ENCODE peak calls at places on chromosomes 1 and 21, in ten cellular contexts. Q is psoas muscle, K is keratinocyte, T is tibial nerve, P is heart left ventricle, V is IMR-90, M is pancreas, G is GM23338, Y is ovary, N is K562. H is an unnamed sample.

GRCh38 chr1:51679435-51679834 is 62.5 kb downstream of the OSBPL9 start:
- DNase-seq in G (no peak), M (no peak), K (no peak), Q (no peak), T (no peak), N (no peak), V (peak; percentile 64), Y (no peak), P (no peak), H (no peak)

GRCh38 chr1:75198163-75198562 is 64.0 kb downstream of the LHX8 start:
- DNase-seq in M (no peak), G (no peak), Q (no peak), V (no peak), P (no peak), K (no peak), N (no peak), Y (no peak), T (no peak), H (no peak)

GRCh38 chr1:17581389-17582123 is 42.1 kb downstream of the ARHGEF10L start:
- DNase-seq in G (no peak), V (no peak), N (no peak), Q (no peak), P (no peak), K (no peak), Y (no peak), T (no peak), M (no peak), H (peak; percentile 81)

GRCh38 chr1:39391741-39392679 is 99.4 kb upstream of the BMP8A start:
- DNase-seq in G (peak; percentile 37), K (no peak), V (peak; percentile 90), Q (no peak), T (no peak), N (peak; percentile 82), M (no peak), P (peak; percentile 68), Y (no peak), H (no peak)

GRCh38 chr1:167717351-167717750 is 4.4 kb upstream of the MPZL1 start:
- DNase-seq in T (no peak), Q (no peak), Y (no peak), G (no peak), P (no peak), N (no peak), K (no peak), M (no peak), V (peak; percentile 64), H (no peak)

GRCh38 chr1:162213281-162213909 is 143.9 kb downstream of the NOS1AP start:
- DNase-seq in Q (peak; percentile 59), V (peak; percentile 2), K (no peak), P (peak; percentile 62), T (peak; percentile 31), G (peak; percentile 59), N (no peak), M (peak; percentile 71), Y (peak; percentile 39), H (peak; percentile 94)

GRCh38 chr1:30888391-30888790 is 20.2 kb downstream of the SDC3 start:
- DNase-seq in V (peak; percentile 96), N (peak; percentile 58), G (no peak), P (peak; percentile 85), M (no peak), T (no peak), K (no peak), Y (peak; percentile 65), Q (peak; percentile 58), H (no peak)

GRCh38 chr1:221392453-221392852 is 349.4 kb downstream of the DUSP10 start:
- DNase-seq in N (no peak), P (no peak), Q (peak; percentile 69), G (no peak), K (no peak), Y (no peak), V (peak; percentile 86), T (peak; percentile 23), M (no peak), H (no peak)

GRCh38 chr1:39680751-39681150 is 8.8 kb upstream of the NT5C1A start:
- DNase-seq in T (no peak), V (no peak), N (no peak), K (no peak), Q (no peak), G (no peak), Y (no peak), P (no peak), M (no peak), H (no peak)

GRCh38 chr1:11046625-11047365 is at the start of gene MASP2:
- DNase-seq in G (no peak), Y (no peak), M (no peak), P (no peak), Q (no peak), N (no peak), T (no peak), K (no peak), V (no peak), H (peak; percentile 91)

GRCh38 chr1:78229344-78229743 is 183.6 kb downstream of the GIPC2 start:
- DNase-seq in T (no peak), N (no peak), M (no peak), V (peak; percentile 92), Y (no peak), Q (no peak), G (no peak), K (no peak), P (no peak), H (no peak)

GRCh38 chr1:232943679-232944252 is 6.6 kb upstream of the NTPCR start:
- DNase-seq in Y (no peak), N (no peak), Q (no peak), G (no peak), P (no peak), M (no peak), V (no peak), T (no peak), K (no peak), H (no peak)

GRCh38 chr1:116984406-116985160 is 17.0 kb upstream of the CD101 start:
- DNase-seq in P (peak; percentile 51), M (no peak), G (no peak), Y (no peak), N (no peak), Q (no peak), T (no peak), V (no peak), K (no peak), H (no peak)

GRCh38 chr1:205749094-205749825 is 722 bp downstream of the NUCKS1 start:
- DNase-seq in P (peak; percentile 97), T (peak; percentile 81), M (peak; percentile 95), N (peak; percentile 98), Y (peak; percentile 94), V (peak; percentile 95), Q (peak; percentile 96), G (peak; percentile 96), K (peak; percentile 73), H (peak; percentile 99)

GRCh38 chr1:34800214-34800613 is 7.4 kb downstream of the GJA4 start:
- DNase-seq in Q (no peak), N (no peak), V (peak; percentile 14), T (no peak), P (no peak), K (no peak), G (no peak), M (no peak), Y (no peak), H (no peak)

GRCh38 chr1:17883662-17884395 is 128.7 kb downstream of the ACTL8 start:
- DNase-seq in N (no peak), T (no peak), M (no peak), Q (no peak), V (no peak), Y (no peak), K (no peak), G (no peak), P (no peak), H (no peak)

DNA sequence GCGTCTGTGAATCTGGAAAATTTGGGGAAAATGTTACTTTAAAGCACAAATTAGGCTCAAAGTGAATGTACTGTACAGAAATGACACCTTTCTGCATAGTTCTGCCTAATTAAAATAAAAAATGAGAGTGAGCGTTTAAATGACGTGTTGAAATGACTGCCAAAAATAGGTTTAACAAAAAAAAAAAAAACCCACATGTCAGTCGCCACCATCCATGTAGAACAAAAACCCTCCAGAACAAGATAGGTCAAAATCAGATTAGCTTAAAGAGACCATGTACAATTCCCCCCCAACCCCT is 745 bp downstream of the PARP1 start:
- DNase-seq in Q (no peak), T (no peak), G (no peak), Y (no peak), V (no peak), P (no peak), N (no peak), M (no peak), K (no peak), H (no peak)
- H3K27ac ChIP-seq in Q (peak overlapping the region; percentile 80), T (peak overlapping the region; percentile 91), G (peak overlapping the region; percentile 77), Y (no peak overlapping the region), V (peak overlapping the region; percentile 48), P (peak overlapping the region; percentile 44), N (peak overlapping the region; percentile 84), M (peak overlapping the region; percentile 67), K (peak overlapping the region; percentile 47), H (peak overlapping the region; percentile 58)

GRCh38 chr1:1177452-1178206 is 3.9 kb downstream of the TTLL10 start:
- DNase-seq in N (no peak), V (no peak), K (no peak), Y (no peak), P (no peak), G (no peak), T (no peak), M (no peak), Q (no peak), H (no peak)
- H3K4me1 ChIP-seq in N (no peaks in the 10 kb centered on the region), V (no peaks in the 10 kb centered on the region), K (no peaks in the 10 kb centered on the region), Y (no peaks in the 10 kb centered on the region), P (no peaks in the 10 kb centered on the region), G (peaks cover 13% of the 10 kb centered on the region), T (no peaks in the 10 kb centered on the region), M (no peaks in the 10 kb centered on the region), Q (no peaks in the 10 kb centered on the region), H (no peaks in the 10 kb centered on the region)

DNA sequence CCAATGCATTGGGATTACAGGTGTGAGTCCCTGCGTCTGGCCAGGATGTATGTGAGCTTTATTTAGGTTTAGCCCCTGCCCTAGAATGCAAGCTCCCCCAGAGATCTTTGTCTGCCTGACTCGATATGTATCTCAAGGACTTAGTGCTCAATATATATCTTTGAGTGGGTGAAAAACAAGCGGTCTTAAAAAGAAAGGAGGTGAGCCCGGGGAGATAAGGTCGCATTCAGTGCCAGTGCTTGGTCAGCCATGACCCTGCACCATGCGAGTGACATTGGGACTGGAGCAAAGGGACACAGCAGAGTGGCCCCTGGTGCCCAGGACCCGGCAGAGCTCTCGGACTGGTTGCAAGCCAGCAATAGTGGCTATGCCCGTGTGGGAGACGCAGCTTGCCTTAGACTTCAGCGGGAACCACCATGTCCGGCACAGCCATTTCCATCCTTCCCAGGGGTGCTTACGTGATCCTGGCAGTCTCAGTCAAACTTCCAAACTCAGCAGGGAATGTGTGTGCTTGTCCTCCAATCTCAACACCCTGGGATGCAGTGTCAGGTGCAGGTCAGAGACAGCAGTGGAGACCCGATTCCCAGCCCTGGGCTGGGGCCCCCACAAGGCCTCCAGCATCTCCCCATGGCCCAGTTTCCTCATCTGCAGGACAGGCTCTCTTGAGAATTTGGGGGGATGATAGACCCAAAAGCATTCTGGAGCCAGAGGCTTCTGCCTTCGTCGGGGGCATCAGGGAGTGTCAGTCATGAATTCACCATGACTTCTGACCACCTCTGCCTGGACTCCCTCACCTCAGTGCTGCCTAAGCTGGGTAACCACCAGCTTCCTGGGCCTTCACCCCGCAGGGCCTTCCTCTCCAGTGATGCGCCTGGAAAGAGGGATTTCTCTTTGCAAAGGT is 1.8 kb downstream of the MX2 start:
- DNase-seq in N (no peak), K (no peak), P (no peak), V (no peak), Y (no peak), T (no peak), G (no peak), M (no peak), Q (no peak), H (no peak)
- H3K27ac ChIP-seq in N (no peak overlapping the region), K (no peak overlapping the region), P (no peak overlapping the region), V (no peak overlapping the region), Y (no peak overlapping the region), T (no peak overlapping the region), G (no peak overlapping the region), M (no peak overlapping the region), Q (no peak overlapping the region), H (no peak overlapping the region)

GRCh38 chr1:189769448-189769847 is 708.2 kb downstream of the BRINP3 start:
- DNase-seq in V (peak; percentile 74), K (no peak), Y (no peak), M (no peak), G (no peak), P (no peak), N (no peak), T (no peak), Q (no peak), H (no peak)
- H3K4me1 ChIP-seq in V (no peaks in the 10 kb centered on the region), K (no peaks in the 10 kb centered on the region), Y (no peaks in the 10 kb centered on the region), M (no peaks in the 10 kb centered on the region), G (peaks cover 6% of the 10 kb centered on the region), P (no peaks in the 10 kb centered on the region), N (no peaks in the 10 kb centered on the region), T (no peaks in the 10 kb centered on the region), Q (no peaks in the 10 kb centered on the region), H (no peaks in the 10 kb centered on the region)